ENCODE peak calls at places on chromosomes 5 and 9, in four cellular contexts. V is stomach, S is spleen, P is keratinocyte. U is an unnamed sample.

GRCh38 chr9:16030513-16031185 is 477.8 kb downstream of the CCDC171 start:
- DNase-seq in S (no peak), P (peak), V (no peak), U (no peak)

GRCh38 chr9:133683494-133684460 is 47.6 kb downstream of the DBH start:
- DNase-seq in V (no peak), P (no peak), S (peak), U (no peak)

GRCh38 chr9:75909776-75910175 is 19.3 kb downstream of the PCSK5 start:
- DNase-seq in S (no peak), V (no peak), P (no peak), U (no peak)

GRCh38 chr5:135236187-135236835 is 162.7 kb downstream of the MACROH2A1 start:
- DNase-seq in V (peak), S (peak), P (no peak), U (no peak)

GRCh38 chr5:174571662-174572397 is 152.6 kb upstream of the MSX2 start:
- DNase-seq in S (no peak), V (peak), P (peak), U (peak)

GRCh38 chr5:162067138-162067537 is 435 bp upstream of the GABRG2 start:
- DNase-seq in S (no peak), V (no peak), P (no peak), U (no peak)

GRCh38 chr9:93149361-93149760 is 15.3 kb upstream of the NINJ1 start:
- DNase-seq in P (no peak), S (no peak), V (no peak), U (no peak)

GRCh38 chr5:83095973-83096539 is 18.7 kb downstream of the XRCC4 start:
- DNase-seq in P (peak), V (no peak), S (no peak), U (no peak)

GRCh38 chr5:180291943-180292831 is at the start of gene MAPK9:
- DNase-seq in V (peak), P (no peak), S (peak), U (peak)

GRCh38 chr9:129148463-129149204 is 29.4 kb downstream of the IER5L start:
- DNase-seq in P (no peak), S (no peak), V (no peak), U (no peak)

GRCh38 chr5:64811050-64811640 is 42.4 kb downstream of the CWC27 start:
- DNase-seq in V (no peak), P (peak), S (no peak), U (no peak)

GRCh38 chr9:83537331-83538171 is 650 bp downstream of the FRMD3 start:
- DNase-seq in V (no peak), P (no peak), S (peak), U (no peak)

GRCh38 chr5:14560091-14560595 is 21.4 kb upstream of the OTULINL start:
- DNase-seq in V (no peak), P (no peak), S (no peak), U (no peak)

GRCh38 chr9:117887383-117887782 is 183.2 kb downstream of the TLR4 start:
- DNase-seq in V (no peak), S (no peak), P (no peak), U (no peak)

GRCh38 chr5:103224118-103224893 is 34.3 kb upstream of the MACIR start:
- DNase-seq in S (no peak), P (peak), V (no peak), U (no peak)

GRCh38 chr9:129671519-129671918 is 6.1 kb downstream of the PRRX2 start:
- DNase-seq in S (no peak), P (no peak), V (no peak), U (no peak)

GRCh38 chr9:136011703-136012496 is 50.7 kb upstream of the UBAC1 start:
- DNase-seq in P (no peak), S (peak), V (peak), U (peak)

GRCh38 chr5:74945561-74946165 is 79.5 kb upstream of the FAM169A start:
- DNase-seq in S (no peak), V (no peak), P (no peak), U (no peak)

GRCh38 chr9:69771775-69772418 is 12.1 kb upstream of the PTAR1 start:
- DNase-seq in V (no peak), P (no peak), S (no peak), U (no peak)

GRCh38 chr9:133759146-133759900 is 21.2 kb upstream of the SARDH start:
- DNase-seq in P (no peak), S (peak), V (peak), U (no peak)

GRCh38 chr9:122053546-122053945 is 39.6 kb downstream of the TTLL11 start:
- DNase-seq in V (no peak), P (no peak), S (no peak), U (no peak)

GRCh38 chr9:77132991-77133390 is 44.3 kb upstream of the VPS13A start:
- DNase-seq in P (no peak), V (no peak), S (no peak), U (no peak)

GRCh38 chr5:100131161-100131560 is 404.0 kb upstream of the FAM174A start:
- DNase-seq in S (no peak), P (no peak), V (no peak), U (no peak)

GRCh38 chr5:157540707-157541451 is 34.7 kb downstream of the ADAM19 start:
- DNase-seq in S (peak), V (peak), P (no peak), U (peak)

GRCh38 chr5:93800988-93801811 is 59.8 kb upstream of the POU5F2 start:
- DNase-seq in S (no peak), V (no peak), P (no peak), U (peak)

GRCh38 chr9:123368481-123369153 is 12.6 kb downstream of the CRB2 start:
- DNase-seq in P (no peak), V (no peak), S (no peak), U (no peak)

GRCh38 chr5:79825802-79826201 is 136.2 kb downstream of the CMYA5 start:
- DNase-seq in S (no peak), V (no peak), P (no peak), U (no peak)

GRCh38 chr5:52789867-52790266 is 2.2 kb downstream of the ITGA1 start:
- DNase-seq in P (no peak), V (no peak), S (no peak), U (no peak)

GRCh38 chr5:97534166-97534565 is 351.1 kb upstream of the RIOK2 start:
- DNase-seq in P (peak), V (peak), S (no peak), U (peak)

GRCh38 chr5:163089926-163090325 is 347.5 kb upstream of the CCNG1 start:
- DNase-seq in V (no peak), S (no peak), P (no peak), U (no peak)

GRCh38 chr5:6686916-6687409 is 26.3 kb upstream of the TENT4A start:
- DNase-seq in S (no peak), V (no peak), P (no peak), U (peak)

GRCh38 chr9:116096046-116096445 is 57.5 kb upstream of the PAPPA start:
- DNase-seq in P (peak), S (no peak), V (no peak), U (no peak)

GRCh38 chr9:137671196-137671538 is 52.4 kb downstream of the EHMT1 start:
- DNase-seq in S (no peak), P (no peak), V (no peak), U (no peak)
- H3K27ac ChIP-seq in S (no peak), P (no peak), V (no peak), U (no peak)

DNA sequence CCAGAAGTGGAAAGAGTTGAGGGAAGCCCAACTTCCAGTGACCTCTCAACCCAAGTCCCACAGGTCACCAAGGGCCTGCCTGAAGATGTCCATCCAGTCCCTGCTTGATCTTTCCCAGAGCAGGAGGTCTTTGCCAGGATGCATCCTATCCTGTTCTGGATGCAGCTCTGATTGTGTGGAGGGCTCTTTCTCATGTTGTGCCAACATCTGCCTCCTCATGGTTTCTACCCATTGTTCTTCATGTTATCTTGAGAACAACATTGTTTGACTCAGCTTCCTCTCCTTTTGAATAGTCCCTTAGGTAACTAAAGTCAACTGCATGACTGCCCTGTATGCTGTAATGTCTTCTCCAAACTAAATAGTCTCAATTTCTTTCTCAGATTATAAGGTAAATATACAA is 169.3 kb downstream of the CCDC192 start:
- DNase-seq in P (no peak), S (no peak), V (no peak), U (no peak)
- H3K27ac ChIP-seq in P (no peak), S (no peak), V (no peak), U (peak)

GRCh38 chr5:148989567-148989966 is 73.3 kb downstream of the SH3TC2 start:
- DNase-seq in S (no peak), P (no peak), V (no peak), U (no peak)
- H3K27ac ChIP-seq in S (no peak), P (no peak), V (no peak), U (no peak)

GRCh38 chr5:58136416-58136815 is 323.5 kb downstream of the PLK2 start:
- DNase-seq in S (no peak), P (no peak), V (no peak), U (no peak)

GRCh38 chr5:58138791-58139190 is 321.1 kb downstream of the PLK2 start:
- DNase-seq in P (no peak), V (no peak), S (no peak), U (no peak)

GRCh38 chr5:58133631-58134296 is 326.1 kb downstream of the PLK2 start:
- DNase-seq in V (no peak), P (no peak), S (no peak), U (no peak)

GRCh38 chr5:58135571-58136335 is 324.1 kb downstream of the PLK2 start:
- DNase-seq in P (no peak), S (no peak), V (no peak), U (no peak)
- H3K27ac ChIP-seq in P (no peak), S (no peak), V (no peak), U (no peak)

GRCh38 chr5:143737073-143737472 is 74.9 kb upstream of the HMHB1 start:
- DNase-seq in S (no peak), V (no peak), P (no peak), U (no peak)

GRCh38 chr5:143741418-143741817 is 70.5 kb upstream of the HMHB1 start:
- DNase-seq in S (no peak), V (no peak), P (no peak), U (no peak)

GRCh38 chr5:143742951-143743350 is 69.0 kb upstream of the HMHB1 start:
- DNase-seq in V (no peak), S (no peak), P (no peak), U (no peak)

GRCh38 chr5:143739741-143740140 is 72.2 kb upstream of the HMHB1 start:
- DNase-seq in V (no peak), S (no peak), P (no peak), U (no peak)

GRCh38 chr5:143738415-143739401 is 73.3 kb upstream of the HMHB1 start:
- DNase-seq in V (no peak), P (no peak), S (no peak), U (no peak)
- H3K27ac ChIP-seq in V (no peak), P (no peak), S (no peak), U (no peak)

GRCh38 chr5:132420706-132421272 is 51.3 kb downstream of the SLC22A5 start:
- DNase-seq in S (peak), P (no peak), V (no peak), U (peak)

GRCh38 chr5:132421442-132421841 is 51.9 kb downstream of the SLC22A5 start:
- DNase-seq in V (no peak), P (no peak), S (no peak), U (no peak)

GRCh38 chr5:132417889-132418432 is 48.5 kb downstream of the SLC22A5 start:
- DNase-seq in S (peak), V (no peak), P (no peak), U (no peak)

GRCh38 chr5:132418876-132419275 is 49.4 kb downstream of the SLC22A5 start:
- DNase-seq in P (no peak), V (no peak), S (no peak), U (no peak)

GRCh38 chr5:132419517-132420468 is 50.3 kb downstream of the SLC22A5 start:
- DNase-seq in V (peak), S (peak), P (no peak), U (peak)
- H3K27ac ChIP-seq in V (peak), S (peak), P (no peak), U (peak)

GRCh38 chr5:142792865-142793232 is 22.7 kb downstream of the ARHGAP26 start:
- DNase-seq in V (no peak), P (no peak), S (no peak), U (no peak)

GRCh38 chr5:142792012-142792864 is 22.1 kb downstream of the ARHGAP26 start:
- DNase-seq in V (no peak), P (no peak), S (no peak), U (no peak)

GRCh38 chr5:142795246-142795645 is 25.1 kb downstream of the ARHGAP26 start:
- DNase-seq in S (no peak), V (no peak), P (no peak), U (no peak)

GRCh38 chr5:142796492-142797109 is 26.4 kb downstream of the ARHGAP26 start:
- DNase-seq in V (no peak), P (no peak), S (no peak), U (no peak)

DNA sequence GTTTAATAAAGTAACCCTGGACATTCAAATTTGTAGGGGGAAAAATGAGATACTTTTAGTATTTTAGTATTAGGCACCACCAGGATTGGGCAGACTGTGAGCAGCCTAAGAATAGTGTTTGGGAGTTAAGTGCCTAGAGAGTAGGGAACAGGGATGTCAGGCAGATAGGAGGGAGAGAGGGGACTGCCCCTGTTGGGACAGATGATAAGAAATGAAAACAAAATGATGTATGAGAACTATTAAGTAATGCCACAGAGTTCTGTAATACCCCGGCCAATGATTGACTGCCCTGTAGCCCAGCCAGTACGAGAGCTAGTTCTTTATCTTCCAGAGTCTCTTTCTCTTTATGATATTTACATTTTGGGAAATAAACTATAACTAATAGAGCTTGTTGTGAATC is 24.4 kb downstream of the ARHGAP26 start:
- DNase-seq in V (no peak), S (no peak), P (no peak), U (no peak)
- H3K27ac ChIP-seq in V (peak), S (peak), P (no peak), U (no peak)

GRCh38 chr5:119353213-119353612 is 2.6 kb upstream of the TNFAIP8 start:
- DNase-seq in V (no peak), S (no peak), P (no peak), U (no peak)

GRCh38 chr5:119355636-119356383 is at the start of gene TNFAIP8:
- DNase-seq in S (peak), V (peak), P (no peak), U (peak)

GRCh38 chr5:119355244-119355635 is 579 bp upstream of the TNFAIP8 start:
- DNase-seq in P (no peak), S (peak), V (peak), U (no peak)

GRCh38 chr5:119353686-119354366 is 2.0 kb upstream of the TNFAIP8 start:
- DNase-seq in V (no peak), S (no peak), P (no peak), U (no peak)

DNA sequence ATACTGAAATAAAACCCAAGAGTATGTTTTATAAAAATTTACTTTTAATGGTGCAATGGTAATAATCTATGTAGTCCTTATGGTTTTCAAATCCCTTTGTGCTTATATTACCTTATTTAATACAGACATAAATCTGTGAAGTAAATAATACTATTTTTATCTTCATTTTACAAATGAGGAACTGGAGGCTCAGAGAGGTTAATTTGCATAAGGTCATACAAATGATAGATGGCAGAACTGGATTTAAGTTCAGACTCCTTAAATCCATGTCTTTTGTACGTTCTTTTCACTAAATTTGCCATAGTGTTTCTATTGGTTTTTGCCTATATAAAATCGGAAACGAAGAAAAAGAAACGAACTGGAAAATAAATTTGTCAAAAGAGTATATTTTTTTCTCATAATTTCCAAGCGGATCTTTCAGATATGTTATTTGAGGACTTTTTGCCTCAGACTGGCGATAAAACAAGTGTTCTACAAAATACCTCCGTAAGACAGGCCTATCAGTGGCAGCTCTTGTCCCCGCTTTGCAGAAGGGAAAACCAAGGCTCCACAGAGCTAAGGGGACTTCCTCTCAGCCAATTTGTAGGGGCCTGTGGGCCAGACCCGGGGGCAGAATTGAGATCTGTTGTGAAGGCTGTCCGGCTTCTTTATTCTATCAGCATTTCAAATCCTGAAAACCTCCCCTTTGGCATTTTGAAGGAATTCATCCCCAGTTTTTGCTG is 1.1 kb upstream of the TNFAIP8 start:
- DNase-seq in V (no peak), S (no peak), P (no peak), U (no peak)
- H3K27ac ChIP-seq in V (peak), S (peak), P (peak), U (no peak)

DNA sequence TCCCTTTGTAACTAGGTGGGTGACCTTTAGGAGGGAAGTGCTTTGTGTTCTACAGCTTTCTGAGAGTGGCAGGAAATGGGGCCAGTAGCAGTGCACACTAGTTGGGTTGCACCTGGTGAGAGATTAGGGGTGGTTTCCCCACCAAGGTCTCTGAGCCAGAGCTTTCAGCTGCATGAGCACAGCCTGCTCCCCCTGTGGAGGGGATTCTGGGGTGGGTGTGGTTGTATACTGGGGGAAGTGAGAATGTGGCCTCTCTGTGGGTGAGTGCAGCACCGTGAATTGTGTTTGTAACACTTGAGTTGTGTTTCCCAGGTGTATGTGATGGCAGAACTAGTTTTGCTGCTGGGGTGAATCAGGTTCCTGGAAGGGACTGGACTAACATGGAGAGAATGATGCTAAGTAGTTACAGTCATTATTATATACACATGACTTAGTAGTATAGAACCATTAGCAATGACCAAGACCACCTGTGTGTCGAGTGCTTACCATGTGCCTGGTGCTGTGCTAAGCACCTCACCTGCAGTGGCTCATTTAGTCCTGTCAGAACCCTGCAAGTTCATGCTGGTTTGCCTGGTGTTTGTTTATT is 11.8 kb upstream of the CXXC5 start:
- DNase-seq in S (peak), V (peak), P (no peak), U (no peak)
- H3K27ac ChIP-seq in S (peak), V (peak), P (no peak), U (peak)

DNA sequence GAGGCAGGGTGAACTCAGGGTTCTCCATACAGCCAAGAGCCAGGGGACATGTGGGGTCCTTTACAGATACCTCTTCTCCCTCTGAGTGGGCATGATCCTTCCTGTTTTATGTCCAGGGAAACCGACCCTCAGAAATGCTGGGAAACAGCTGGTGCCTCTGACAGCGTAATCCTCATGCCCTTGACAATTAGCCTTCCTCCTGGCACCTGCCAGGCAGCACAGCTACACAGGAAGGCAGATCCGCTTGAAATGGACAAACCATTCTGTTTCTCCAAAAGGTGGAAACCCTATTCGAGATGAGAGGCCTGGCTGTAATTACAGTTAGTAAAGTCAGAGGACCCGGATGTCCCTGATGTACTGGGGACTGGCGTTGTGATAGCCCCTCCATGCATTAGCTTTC is 7.2 kb downstream of the ERGIC1 start:
- DNase-seq in S (peak), P (no peak), V (no peak), U (no peak)
- H3K27ac ChIP-seq in S (peak), P (no peak), V (peak), U (peak)

U was measured in lung.